ENCODE peak calls at places on chromosomes 12 and 14, in six cellular contexts. One of them, this sample, is unnamed.

GRCh38 chr12:79560165-79560889 is 130.4 kb downstream of the PAWR start:
- DNase-seq in IMR-90: no peak
- DNase-seq in fibroblast of mammary gland: no peak
- DNase-seq in activated naive CD4-positive, alpha-beta T cell treated with Interleukin-2 at 50 U/mL for 16 hours: no peak
- DNase-seq in heart left ventricle: no peak
- DNase-seq in activated T-cell treated with anti-CD3 and anti-CD28 coated beads, Interleukin-2, amount 50 U/mL, for 72 hours: no peak
- DNase-seq in this sample: no peak

GRCh38 chr12:85057370-85057963 is 21.3 kb downstream of the LRRIQ1 start:
- DNase-seq in IMR-90: peak; percentile 41
- DNase-seq in fibroblast of mammary gland: peak; percentile 56
- DNase-seq in activated naive CD4-positive, alpha-beta T cell treated with Interleukin-2 at 50 U/mL for 16 hours: peak; percentile 2
- DNase-seq in heart left ventricle: no peak
- DNase-seq in activated T-cell treated with anti-CD3 and anti-CD28 coated beads, Interleukin-2, amount 50 U/mL, for 72 hours: peak; percentile 18
- DNase-seq in this sample: no peak

GRCh38 chr12:49534806-49535278 is 4.0 kb upstream of the KCNH3 start:
- DNase-seq in IMR-90: no peak
- DNase-seq in fibroblast of mammary gland: no peak
- DNase-seq in activated naive CD4-positive, alpha-beta T cell treated with Interleukin-2 at 50 U/mL for 16 hours: no peak
- DNase-seq in heart left ventricle: no peak
- DNase-seq in activated T-cell treated with anti-CD3 and anti-CD28 coated beads, Interleukin-2, amount 50 U/mL, for 72 hours: no peak
- DNase-seq in this sample: no peak

GRCh38 chr14:106846218-106846617 is 1319.8 kb downstream of the TMEM121 start:
- DNase-seq in IMR-90: no peak
- DNase-seq in fibroblast of mammary gland: no peak
- DNase-seq in activated naive CD4-positive, alpha-beta T cell treated with Interleukin-2 at 50 U/mL for 16 hours: no peak
- DNase-seq in heart left ventricle: no peak
- DNase-seq in activated T-cell treated with anti-CD3 and anti-CD28 coated beads, Interleukin-2, amount 50 U/mL, for 72 hours: no peak
- DNase-seq in this sample: no peak

GRCh38 chr14:56100556-56100955 is 17.7 kb upstream of the PELI2 start:
- DNase-seq in IMR-90: peak; percentile 53
- DNase-seq in fibroblast of mammary gland: no peak
- DNase-seq in activated naive CD4-positive, alpha-beta T cell treated with Interleukin-2 at 50 U/mL for 16 hours: no peak
- DNase-seq in heart left ventricle: no peak
- DNase-seq in activated T-cell treated with anti-CD3 and anti-CD28 coated beads, Interleukin-2, amount 50 U/mL, for 72 hours: no peak
- DNase-seq in this sample: no peak

GRCh38 chr14:105894978-105895881 is 368.8 kb downstream of the TMEM121 start:
- DNase-seq in IMR-90: no peak
- DNase-seq in fibroblast of mammary gland: no peak
- DNase-seq in activated naive CD4-positive, alpha-beta T cell treated with Interleukin-2 at 50 U/mL for 16 hours: no peak
- DNase-seq in heart left ventricle: peak; percentile 42
- DNase-seq in activated T-cell treated with anti-CD3 and anti-CD28 coated beads, Interleukin-2, amount 50 U/mL, for 72 hours: no peak
- DNase-seq in this sample: no peak

GRCh38 chr12:99157946-99158345 is 489.6 kb upstream of the GARIN6 start:
- DNase-seq in IMR-90: no peak
- DNase-seq in fibroblast of mammary gland: peak; percentile 5
- DNase-seq in activated naive CD4-positive, alpha-beta T cell treated with Interleukin-2 at 50 U/mL for 16 hours: no peak
- DNase-seq in heart left ventricle: no peak
- DNase-seq in activated T-cell treated with anti-CD3 and anti-CD28 coated beads, Interleukin-2, amount 50 U/mL, for 72 hours: no peak
- DNase-seq in this sample: no peak

GRCh38 chr12:12685305-12685704 is 10.7 kb downstream of the GPR19 start:
- DNase-seq in IMR-90: no peak
- DNase-seq in fibroblast of mammary gland: no peak
- DNase-seq in activated naive CD4-positive, alpha-beta T cell treated with Interleukin-2 at 50 U/mL for 16 hours: no peak
- DNase-seq in heart left ventricle: no peak
- DNase-seq in activated T-cell treated with anti-CD3 and anti-CD28 coated beads, Interleukin-2, amount 50 U/mL, for 72 hours: no peak
- DNase-seq in this sample: no peak

GRCh38 chr14:90487031-90487430 is 90.2 kb downstream of the CALM1 start:
- DNase-seq in IMR-90: no peak
- DNase-seq in fibroblast of mammary gland: no peak
- DNase-seq in activated naive CD4-positive, alpha-beta T cell treated with Interleukin-2 at 50 U/mL for 16 hours: no peak
- DNase-seq in heart left ventricle: no peak
- DNase-seq in activated T-cell treated with anti-CD3 and anti-CD28 coated beads, Interleukin-2, amount 50 U/mL, for 72 hours: no peak
- DNase-seq in this sample: no peak

GRCh38 chr12:115259968-115260806 is 576.2 kb upstream of the TBX3 start:
- DNase-seq in IMR-90: no peak
- DNase-seq in fibroblast of mammary gland: no peak
- DNase-seq in activated naive CD4-positive, alpha-beta T cell treated with Interleukin-2 at 50 U/mL for 16 hours: no peak
- DNase-seq in heart left ventricle: no peak
- DNase-seq in activated T-cell treated with anti-CD3 and anti-CD28 coated beads, Interleukin-2, amount 50 U/mL, for 72 hours: no peak
- DNase-seq in this sample: no peak

GRCh38 chr14:74425525-74426201 is 347 bp downstream of the SYNDIG1L start:
- DNase-seq in IMR-90: no peak
- DNase-seq in fibroblast of mammary gland: no peak
- DNase-seq in activated naive CD4-positive, alpha-beta T cell treated with Interleukin-2 at 50 U/mL for 16 hours: peak; percentile 56
- DNase-seq in heart left ventricle: no peak
- DNase-seq in activated T-cell treated with anti-CD3 and anti-CD28 coated beads, Interleukin-2, amount 50 U/mL, for 72 hours: peak; percentile 67
- DNase-seq in this sample: no peak

GRCh38 chr12:31578632-31579031 is 12.3 kb downstream of the DENND5B start:
- DNase-seq in IMR-90: peak; percentile 49
- DNase-seq in fibroblast of mammary gland: no peak
- DNase-seq in activated naive CD4-positive, alpha-beta T cell treated with Interleukin-2 at 50 U/mL for 16 hours: no peak
- DNase-seq in heart left ventricle: no peak
- DNase-seq in activated T-cell treated with anti-CD3 and anti-CD28 coated beads, Interleukin-2, amount 50 U/mL, for 72 hours: no peak
- DNase-seq in this sample: no peak

GRCh38 chr12:30533518-30533917 is 162.2 kb downstream of the IPO8 start:
- DNase-seq in IMR-90: peak; percentile 1
- DNase-seq in fibroblast of mammary gland: peak; percentile 63
- DNase-seq in activated naive CD4-positive, alpha-beta T cell treated with Interleukin-2 at 50 U/mL for 16 hours: no peak
- DNase-seq in heart left ventricle: no peak
- DNase-seq in activated T-cell treated with anti-CD3 and anti-CD28 coated beads, Interleukin-2, amount 50 U/mL, for 72 hours: no peak
- DNase-seq in this sample: no peak

GRCh38 chr12:117033382-117034045 is 65.7 kb downstream of the TESC start:
- DNase-seq in IMR-90: no peak
- DNase-seq in fibroblast of mammary gland: no peak
- DNase-seq in activated naive CD4-positive, alpha-beta T cell treated with Interleukin-2 at 50 U/mL for 16 hours: no peak
- DNase-seq in heart left ventricle: no peak
- DNase-seq in activated T-cell treated with anti-CD3 and anti-CD28 coated beads, Interleukin-2, amount 50 U/mL, for 72 hours: no peak
- DNase-seq in this sample: no peak

GRCh38 chr14:91112172-91112571 is 1.7 kb upstream of the DGLUCY start:
- DNase-seq in IMR-90: no peak
- DNase-seq in fibroblast of mammary gland: no peak
- DNase-seq in activated naive CD4-positive, alpha-beta T cell treated with Interleukin-2 at 50 U/mL for 16 hours: no peak
- DNase-seq in heart left ventricle: no peak
- DNase-seq in activated T-cell treated with anti-CD3 and anti-CD28 coated beads, Interleukin-2, amount 50 U/mL, for 72 hours: no peak
- DNase-seq in this sample: no peak

GRCh38 chr12:111664961-111665865 is 20.5 kb downstream of the BRAP start:
- DNase-seq in IMR-90: no peak
- DNase-seq in fibroblast of mammary gland: no peak
- DNase-seq in activated naive CD4-positive, alpha-beta T cell treated with Interleukin-2 at 50 U/mL for 16 hours: no peak
- DNase-seq in heart left ventricle: no peak
- DNase-seq in activated T-cell treated with anti-CD3 and anti-CD28 coated beads, Interleukin-2, amount 50 U/mL, for 72 hours: no peak
- DNase-seq in this sample: no peak

GRCh38 chr12:14410177-14410576 is 44.7 kb downstream of the ATF7IP start:
- DNase-seq in IMR-90: no peak
- DNase-seq in fibroblast of mammary gland: no peak
- DNase-seq in activated naive CD4-positive, alpha-beta T cell treated with Interleukin-2 at 50 U/mL for 16 hours: no peak
- DNase-seq in heart left ventricle: no peak
- DNase-seq in activated T-cell treated with anti-CD3 and anti-CD28 coated beads, Interleukin-2, amount 50 U/mL, for 72 hours: no peak
- DNase-seq in this sample: no peak

GRCh38 chr12:115597157-115597712 is 680.3 kb downstream of the MED13L start:
- DNase-seq in IMR-90: peak; percentile 35
- DNase-seq in fibroblast of mammary gland: peak; percentile 97
- DNase-seq in activated naive CD4-positive, alpha-beta T cell treated with Interleukin-2 at 50 U/mL for 16 hours: no peak
- DNase-seq in heart left ventricle: no peak
- DNase-seq in activated T-cell treated with anti-CD3 and anti-CD28 coated beads, Interleukin-2, amount 50 U/mL, for 72 hours: peak; percentile 16
- DNase-seq in this sample: no peak

GRCh38 chr14:76550534-76550933 is 174.6 kb downstream of the ESRRB start:
- DNase-seq in IMR-90: no peak
- DNase-seq in fibroblast of mammary gland: peak; percentile 1
- DNase-seq in activated naive CD4-positive, alpha-beta T cell treated with Interleukin-2 at 50 U/mL for 16 hours: no peak
- DNase-seq in heart left ventricle: no peak
- DNase-seq in activated T-cell treated with anti-CD3 and anti-CD28 coated beads, Interleukin-2, amount 50 U/mL, for 72 hours: no peak
- DNase-seq in this sample: no peak

GRCh38 chr14:59849371-59850130 is 21.0 kb downstream of the RTN1 start:
- DNase-seq in IMR-90: no peak
- DNase-seq in fibroblast of mammary gland: no peak
- DNase-seq in activated naive CD4-positive, alpha-beta T cell treated with Interleukin-2 at 50 U/mL for 16 hours: no peak
- DNase-seq in heart left ventricle: no peak
- DNase-seq in activated T-cell treated with anti-CD3 and anti-CD28 coated beads, Interleukin-2, amount 50 U/mL, for 72 hours: no peak
- DNase-seq in this sample: no peak

GRCh38 chr12:78739653-78740052 is 124.9 kb upstream of the SYT1 start:
- DNase-seq in IMR-90: no peak
- DNase-seq in fibroblast of mammary gland: no peak
- DNase-seq in activated naive CD4-positive, alpha-beta T cell treated with Interleukin-2 at 50 U/mL for 16 hours: no peak
- DNase-seq in heart left ventricle: no peak
- DNase-seq in activated T-cell treated with anti-CD3 and anti-CD28 coated beads, Interleukin-2, amount 50 U/mL, for 72 hours: no peak
- DNase-seq in this sample: no peak

GRCh38 chr12:100900808-100901207 is 106.2 kb downstream of the ANO4 start:
- DNase-seq in IMR-90: no peak
- DNase-seq in fibroblast of mammary gland: no peak
- DNase-seq in activated naive CD4-positive, alpha-beta T cell treated with Interleukin-2 at 50 U/mL for 16 hours: no peak
- DNase-seq in heart left ventricle: no peak
- DNase-seq in activated T-cell treated with anti-CD3 and anti-CD28 coated beads, Interleukin-2, amount 50 U/mL, for 72 hours: no peak
- DNase-seq in this sample: no peak

GRCh38 chr12:42360747-42361403 is 34.9 kb downstream of the PPHLN1 start:
- DNase-seq in IMR-90: peak; percentile 25
- DNase-seq in fibroblast of mammary gland: no peak
- DNase-seq in activated naive CD4-positive, alpha-beta T cell treated with Interleukin-2 at 50 U/mL for 16 hours: no peak
- DNase-seq in heart left ventricle: no peak
- DNase-seq in activated T-cell treated with anti-CD3 and anti-CD28 coated beads, Interleukin-2, amount 50 U/mL, for 72 hours: no peak
- DNase-seq in this sample: no peak

GRCh38 chr14:75442642-75443041 is 14.8 kb downstream of the JDP2 start:
- DNase-seq in IMR-90: peak; percentile 57
- DNase-seq in fibroblast of mammary gland: peak; percentile 94
- DNase-seq in activated naive CD4-positive, alpha-beta T cell treated with Interleukin-2 at 50 U/mL for 16 hours: no peak
- DNase-seq in heart left ventricle: no peak
- DNase-seq in activated T-cell treated with anti-CD3 and anti-CD28 coated beads, Interleukin-2, amount 50 U/mL, for 72 hours: no peak
- DNase-seq in this sample: no peak

GRCh38 chr14:98903371-98903770 is 368.6 kb downstream of the BCL11B start:
- DNase-seq in IMR-90: no peak
- DNase-seq in fibroblast of mammary gland: no peak
- DNase-seq in activated naive CD4-positive, alpha-beta T cell treated with Interleukin-2 at 50 U/mL for 16 hours: no peak
- DNase-seq in heart left ventricle: no peak
- DNase-seq in activated T-cell treated with anti-CD3 and anti-CD28 coated beads, Interleukin-2, amount 50 U/mL, for 72 hours: no peak
- DNase-seq in this sample: no peak

GRCh38 chr14:20317720-20318119 is 12.0 kb upstream of the TTC5 start:
- DNase-seq in IMR-90: no peak
- DNase-seq in fibroblast of mammary gland: no peak
- DNase-seq in activated naive CD4-positive, alpha-beta T cell treated with Interleukin-2 at 50 U/mL for 16 hours: no peak
- DNase-seq in heart left ventricle: no peak
- DNase-seq in activated T-cell treated with anti-CD3 and anti-CD28 coated beads, Interleukin-2, amount 50 U/mL, for 72 hours: no peak
- DNase-seq in this sample: no peak

This sample was measured in uterus.